ENCODE peak calls at places on chromosome 1, in ten cellular contexts. P is heart right ventricle, W is heart left ventricle, L is neural progenitor cell, O is HCT116, H is tibial artery, E is upper lobe of right lung, Z is left lung, R is right cardiac atrium, S is cardiac muscle cell. B is an unnamed sample.

GRCh38 chr1:66981679-66982078 is 56.9 kb downstream of the MIER1 start:
- DNase-seq in P (no peak), W (peak; percentile 34), L (no peak), O (no peak), H (no peak), E (no peak), Z (no peak), R (peak; percentile 61), S (no peak), B (no peak)

GRCh38 chr1:91303165-91303564 is 101.5 kb downstream of the HFM1 start:
- DNase-seq in P (no peak), W (no peak), L (no peak), O (no peak), H (no peak), E (no peak), Z (no peak), R (no peak), S (no peak), B (no peak)

GRCh38 chr1:231202125-231202633 is 38.8 kb upstream of the GNPAT start:
- DNase-seq in P (no peak), W (no peak), L (no peak), O (no peak), H (no peak), E (no peak), Z (no peak), R (no peak), S (no peak), B (peak; percentile 5)

GRCh38 chr1:203888807-203889251 is 27.4 kb downstream of the SNRPE start:
- DNase-seq in P (no peak), W (no peak), L (no peak), O (peak; percentile 36), H (no peak), E (no peak), Z (no peak), R (no peak), S (no peak), B (no peak)

GRCh38 chr1:78005755-78006154 is 1.0 kb downstream of the DNAJB4 start:
- DNase-seq in P (no peak), W (no peak), L (no peak), O (peak; percentile 48), H (no peak), E (no peak), Z (no peak), R (no peak), S (peak; percentile 68), B (no peak)

GRCh38 chr1:89812992-89813391 is 7.8 kb upstream of the LRRC8D start:
- DNase-seq in P (no peak), W (no peak), L (no peak), O (no peak), H (no peak), E (no peak), Z (no peak), R (no peak), S (no peak), B (no peak)

GRCh38 chr1:214506972-214507431 is 44.4 kb downstream of the PTPN14 start:
- DNase-seq in P (no peak), W (no peak), L (peak; percentile 52), O (peak; percentile 39), H (no peak), E (no peak), Z (no peak), R (no peak), S (no peak), B (no peak)

GRCh38 chr1:13808729-13809131 is 108.7 kb downstream of the PRDM2 start:
- DNase-seq in P (peak; percentile 48), W (peak; percentile 69), L (peak; percentile 13), O (no peak), H (no peak), E (peak; percentile 61), Z (peak; percentile 32), R (peak; percentile 89), S (peak; percentile 41), B (no peak)

GRCh38 chr1:42334240-42335049 is 590 bp downstream of the FOXJ3 start:
- DNase-seq in P (peak; percentile 47), W (peak; percentile 72), L (peak; percentile 75), O (peak; percentile 31), H (peak; percentile 34), E (no peak), Z (peak; percentile 56), R (peak; percentile 74), S (peak; percentile 63), B (no peak)

GRCh38 chr1:230641900-230642262 is 400 bp upstream of the COG2 start:
- DNase-seq in P (no peak), W (peak; percentile 29), L (no peak), O (no peak), H (no peak), E (no peak), Z (no peak), R (no peak), S (no peak), B (no peak)

GRCh38 chr1:94255476-94255875 is 18.1 kb upstream of the ARHGAP29 start:
- DNase-seq in P (no peak), W (no peak), L (no peak), O (no peak), H (no peak), E (no peak), Z (no peak), R (no peak), S (no peak), B (no peak)

GRCh38 chr1:228279722-228280105 is 71.9 kb downstream of the OBSCN start:
- DNase-seq in P (no peak), W (peak; percentile 17), L (no peak), O (no peak), H (no peak), E (peak; percentile 52), Z (no peak), R (no peak), S (no peak), B (peak; percentile 72)

GRCh38 chr1:154427173-154428139 is 22.3 kb downstream of the IL6R start:
- DNase-seq in P (peak; percentile 73), W (peak; percentile 89), L (no peak), O (no peak), H (peak; percentile 52), E (no peak), Z (peak; percentile 59), R (peak; percentile 92), S (no peak), B (no peak)

DNA sequence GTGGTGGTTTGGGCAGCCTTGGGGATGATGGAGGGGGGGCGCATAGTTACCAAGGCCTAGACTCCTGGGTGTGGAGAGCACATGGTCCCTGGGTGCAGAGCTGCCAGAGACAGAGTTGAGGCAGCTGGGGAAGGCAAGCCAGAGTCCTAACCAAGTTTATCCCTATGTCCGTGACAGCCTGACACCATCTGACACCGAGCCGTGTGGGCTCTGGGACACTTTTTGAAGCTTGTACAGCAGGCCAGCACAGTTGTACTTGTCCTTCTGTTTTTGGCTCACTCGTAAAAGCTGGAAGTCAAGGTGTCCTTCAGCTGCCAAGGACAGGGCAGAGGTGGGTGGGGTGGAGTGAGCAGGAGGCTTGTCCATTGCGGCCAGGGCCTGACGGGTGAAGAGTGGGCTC is 28.5 kb downstream of the SLC26A9 start:
- DNase-seq in P (peak; percentile 50), W (peak; percentile 71), L (no peak), O (no peak), H (no peak), E (no peak), Z (no peak), R (peak; percentile 73), S (no peak), B (no peak)
- H3K4me1 ChIP-seq in P (peaks cover 39% of the 10 kb centered on the region), W (peaks cover 59% of the 10 kb centered on the region), L (no peaks in the 10 kb centered on the region), O (no peaks in the 10 kb centered on the region), H (peaks cover 40% of the 10 kb centered on the region), E (peaks cover 21% of the 10 kb centered on the region), Z (peaks cover 14% of the 10 kb centered on the region), R (peaks cover 9% of the 10 kb centered on the region), S (peaks cover 54% of the 10 kb centered on the region), B (peaks cover 13% of the 10 kb centered on the region)

DNA sequence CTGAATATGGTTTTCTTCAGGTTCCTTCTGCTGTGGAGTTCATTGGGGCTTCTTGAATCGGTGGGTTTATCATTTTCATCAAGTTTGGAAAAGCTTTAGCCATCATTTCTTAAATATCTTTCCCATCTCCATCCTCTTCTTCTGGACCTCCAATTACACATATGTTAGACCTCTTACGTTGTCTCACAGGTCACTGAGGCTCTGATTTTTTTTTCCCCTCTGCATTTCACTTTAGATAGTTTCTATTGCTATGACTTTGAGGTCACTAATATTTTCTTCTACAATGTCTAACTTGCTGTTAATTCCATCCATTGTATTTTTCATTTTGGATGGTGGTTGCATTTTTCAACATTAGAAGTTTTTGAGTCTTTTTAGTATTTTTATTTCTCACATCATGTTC is 47.3 kb upstream of the CASZ1 start:
- DNase-seq in P (no peak), W (no peak), L (no peak), O (no peak), H (no peak), E (no peak), Z (no peak), R (no peak), S (no peak), B (no peak)
- H3K27ac ChIP-seq in P (no peak overlapping the region), W (no peak overlapping the region), L (no peak overlapping the region), O (no peak overlapping the region), H (no peak overlapping the region), E (no peak overlapping the region), Z (no peak overlapping the region), R (no peak overlapping the region), S (no peak overlapping the region), B (no peak overlapping the region)

DNA sequence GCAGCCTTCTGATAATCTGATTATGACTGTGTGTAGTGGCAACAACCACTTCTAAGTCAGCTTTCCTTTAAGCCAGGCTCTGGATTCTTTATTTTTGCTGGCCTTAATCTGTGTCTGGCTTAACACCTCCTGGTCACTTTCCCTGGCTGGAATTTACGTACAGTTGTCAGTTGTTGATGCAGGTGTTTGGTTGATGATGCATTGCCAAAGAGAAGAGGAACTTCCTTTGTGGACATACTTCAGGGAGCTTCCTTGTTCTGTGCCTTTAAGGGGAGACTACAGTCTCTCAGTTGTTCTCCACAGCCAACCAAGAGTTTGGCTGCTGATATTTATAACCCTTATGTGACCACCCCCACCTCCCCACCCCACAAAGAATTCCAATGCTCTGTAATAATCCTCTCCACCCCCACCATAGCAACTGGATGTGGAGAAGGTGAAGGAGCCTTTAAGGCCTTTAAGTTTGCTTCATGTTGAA is 96.0 kb upstream of the BMP8A start:
- DNase-seq in P (no peak), W (no peak), L (no peak), O (peak; percentile 77), H (no peak), E (no peak), Z (no peak), R (no peak), S (peak; percentile 47), B (no peak)
- H3K4me1 ChIP-seq in P (peaks cover 99% of the 10 kb centered on the region), W (peaks cover 79% of the 10 kb centered on the region), L (peaks cover 42% of the 10 kb centered on the region), O (peaks cover 86% of the 10 kb centered on the region), H (peaks cover 73% of the 10 kb centered on the region), E (peaks cover 90% of the 10 kb centered on the region), Z (peaks cover 94% of the 10 kb centered on the region), R (peaks cover 31% of the 10 kb centered on the region), S (peaks cover 76% of the 10 kb centered on the region), B (peaks cover 100% of the 10 kb centered on the region)

DNA sequence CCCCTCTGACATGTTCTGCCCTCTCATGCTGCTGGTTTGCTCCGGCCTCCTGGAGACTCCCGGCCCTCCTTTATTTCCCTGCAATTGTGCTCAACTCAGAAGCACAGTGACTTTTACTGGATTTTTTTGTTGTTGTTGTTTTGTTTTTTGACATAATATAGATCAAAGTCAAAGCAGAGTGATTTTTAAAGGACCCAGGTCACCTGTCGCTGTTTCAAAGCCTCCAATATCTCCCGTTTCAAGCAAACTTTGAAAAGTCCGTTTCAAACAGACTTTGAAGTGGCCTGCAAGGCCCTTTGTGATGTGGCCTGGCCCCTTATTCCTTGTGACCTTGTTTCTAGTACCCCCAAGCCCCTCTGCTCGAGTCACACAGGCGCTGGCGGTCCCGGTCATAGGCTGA is 58.1 kb downstream of the TBCE start:
- DNase-seq in P (no peak), W (no peak), L (no peak), O (no peak), H (no peak), E (no peak), Z (no peak), R (no peak), S (no peak), B (no peak)
- H3K27ac ChIP-seq in P (no peak overlapping the region), W (no peak overlapping the region), L (no peak overlapping the region), O (no peak overlapping the region), H (no peak overlapping the region), E (no peak overlapping the region), Z (no peak overlapping the region), R (no peak overlapping the region), S (peak overlapping the region; percentile 2), B (no peak overlapping the region)

GRCh38 chr1:234536756-234537155 is 57.8 kb upstream of the TARBP1 start:
- DNase-seq in P (no peak), W (no peak), L (no peak), O (no peak), H (no peak), E (no peak), Z (no peak), R (no peak), S (no peak), B (no peak)
- H3K4me1 ChIP-seq in P (peaks cover 81% of the 10 kb centered on the region), W (peaks cover 93% of the 10 kb centered on the region), L (peaks cover 27% of the 10 kb centered on the region), O (no peaks in the 10 kb centered on the region), H (peaks cover 82% of the 10 kb centered on the region), E (peaks cover 52% of the 10 kb centered on the region), Z (peaks cover 50% of the 10 kb centered on the region), R (peaks cover 46% of the 10 kb centered on the region), S (peaks cover 85% of the 10 kb centered on the region), B (peaks cover 29% of the 10 kb centered on the region)